ENCODE peak calls at places on chromosomes 1 and 21, in six cellular contexts. One of them, this sample, is unnamed.

GRCh38 chr1:215568287-215568692 is 1.2 kb downstream of the KCTD3 start:
- DNase-seq in mammary epithelial cell: no peak
- DNase-seq in fibroblast of the aortic adventitia: peak
- DNase-seq in ascending aorta: no peak
- DNase-seq in choroid plexus epithelial cell: peak
- DNase-seq in epithelial cell of esophagus: peak
- DNase-seq in this sample: no peak

GRCh38 chr1:4261327-4261726 is 361.3 kb upstream of the C1orf174 start:
- DNase-seq in mammary epithelial cell: no peak
- DNase-seq in fibroblast of the aortic adventitia: no peak
- DNase-seq in ascending aorta: no peak
- DNase-seq in choroid plexus epithelial cell: no peak
- DNase-seq in epithelial cell of esophagus: no peak
- DNase-seq in this sample: no peak

GRCh38 chr1:222060247-222060851 is 318.5 kb upstream of the DUSP10 start:
- DNase-seq in mammary epithelial cell: no peak
- DNase-seq in fibroblast of the aortic adventitia: no peak
- DNase-seq in ascending aorta: no peak
- DNase-seq in choroid plexus epithelial cell: no peak
- DNase-seq in epithelial cell of esophagus: no peak
- DNase-seq in this sample: no peak

GRCh38 chr1:246063013-246063616 is 444.0 kb downstream of the SMYD3 start:
- DNase-seq in mammary epithelial cell: no peak
- DNase-seq in fibroblast of the aortic adventitia: no peak
- DNase-seq in ascending aorta: no peak
- DNase-seq in choroid plexus epithelial cell: no peak
- DNase-seq in epithelial cell of esophagus: no peak
- DNase-seq in this sample: no peak

GRCh38 chr1:65554829-65555228 is 134.4 kb downstream of the LEPR start:
- DNase-seq in mammary epithelial cell: no peak
- DNase-seq in fibroblast of the aortic adventitia: no peak
- DNase-seq in ascending aorta: no peak
- DNase-seq in choroid plexus epithelial cell: no peak
- DNase-seq in epithelial cell of esophagus: no peak
- DNase-seq in this sample: no peak

GRCh38 chr1:67689267-67690017 is 4.4 kb downstream of the GADD45A start:
- DNase-seq in mammary epithelial cell: peak
- DNase-seq in fibroblast of the aortic adventitia: peak
- DNase-seq in ascending aorta: no peak
- DNase-seq in choroid plexus epithelial cell: no peak
- DNase-seq in epithelial cell of esophagus: peak
- DNase-seq in this sample: no peak

GRCh38 chr1:93804412-93804811 is 74.6 kb downstream of the DNTTIP2 start:
- DNase-seq in mammary epithelial cell: peak
- DNase-seq in fibroblast of the aortic adventitia: peak
- DNase-seq in ascending aorta: no peak
- DNase-seq in choroid plexus epithelial cell: peak
- DNase-seq in epithelial cell of esophagus: peak
- DNase-seq in this sample: no peak

GRCh38 chr1:32199043-32199716 is 1.2 kb upstream of the CCDC28B start:
- DNase-seq in mammary epithelial cell: no peak
- DNase-seq in fibroblast of the aortic adventitia: no peak
- DNase-seq in ascending aorta: no peak
- DNase-seq in choroid plexus epithelial cell: no peak
- DNase-seq in epithelial cell of esophagus: no peak
- DNase-seq in this sample: no peak

GRCh38 chr1:187013582-187014200 is 184.9 kb downstream of the PLA2G4A start:
- DNase-seq in mammary epithelial cell: no peak
- DNase-seq in fibroblast of the aortic adventitia: no peak
- DNase-seq in ascending aorta: no peak
- DNase-seq in choroid plexus epithelial cell: peak
- DNase-seq in epithelial cell of esophagus: peak
- DNase-seq in this sample: no peak

GRCh38 chr21:38769253-38769780 is 36.4 kb upstream of the ETS2 start:
- DNase-seq in mammary epithelial cell: no peak
- DNase-seq in fibroblast of the aortic adventitia: peak
- DNase-seq in ascending aorta: no peak
- DNase-seq in choroid plexus epithelial cell: peak
- DNase-seq in epithelial cell of esophagus: no peak
- DNase-seq in this sample: no peak

GRCh38 chr1:65393345-65393744 is 27.1 kb upstream of the LEPR start:
- DNase-seq in mammary epithelial cell: peak
- DNase-seq in fibroblast of the aortic adventitia: no peak
- DNase-seq in ascending aorta: no peak
- DNase-seq in choroid plexus epithelial cell: peak
- DNase-seq in epithelial cell of esophagus: peak
- DNase-seq in this sample: no peak

GRCh38 chr1:78223417-78224215 is 177.8 kb downstream of the GIPC2 start:
- DNase-seq in mammary epithelial cell: peak
- DNase-seq in fibroblast of the aortic adventitia: peak
- DNase-seq in ascending aorta: no peak
- DNase-seq in choroid plexus epithelial cell: peak
- DNase-seq in epithelial cell of esophagus: peak
- DNase-seq in this sample: no peak

GRCh38 chr21:42590431-42591131 is 62.8 kb upstream of the PDE9A start:
- DNase-seq in mammary epithelial cell: no peak
- DNase-seq in fibroblast of the aortic adventitia: no peak
- DNase-seq in ascending aorta: no peak
- DNase-seq in choroid plexus epithelial cell: no peak
- DNase-seq in epithelial cell of esophagus: no peak
- DNase-seq in this sample: no peak

GRCh38 chr1:206753141-206753540 is 17.4 kb upstream of the IL19 start:
- DNase-seq in mammary epithelial cell: no peak
- DNase-seq in fibroblast of the aortic adventitia: peak
- DNase-seq in ascending aorta: no peak
- DNase-seq in choroid plexus epithelial cell: no peak
- DNase-seq in epithelial cell of esophagus: peak
- DNase-seq in this sample: no peak

GRCh38 chr1:178942285-178943218 is 71.7 kb upstream of the ANGPTL1 start:
- DNase-seq in mammary epithelial cell: no peak
- DNase-seq in fibroblast of the aortic adventitia: peak
- DNase-seq in ascending aorta: no peak
- DNase-seq in choroid plexus epithelial cell: peak
- DNase-seq in epithelial cell of esophagus: no peak
- DNase-seq in this sample: no peak

GRCh38 chr1:236990052-236990445 is 14.2 kb downstream of the MT1HL1 start:
- DNase-seq in mammary epithelial cell: no peak
- DNase-seq in fibroblast of the aortic adventitia: no peak
- DNase-seq in ascending aorta: no peak
- DNase-seq in choroid plexus epithelial cell: no peak
- DNase-seq in epithelial cell of esophagus: no peak
- DNase-seq in this sample: no peak

GRCh38 chr1:20903452-20903851 is 116.3 kb upstream of the HP1BP3 start:
- DNase-seq in mammary epithelial cell: peak
- DNase-seq in fibroblast of the aortic adventitia: no peak
- DNase-seq in ascending aorta: no peak
- DNase-seq in choroid plexus epithelial cell: peak
- DNase-seq in epithelial cell of esophagus: peak
- DNase-seq in this sample: no peak

GRCh38 chr1:184068354-184068753 is 16.8 kb downstream of the TSEN15 start:
- DNase-seq in mammary epithelial cell: no peak
- DNase-seq in fibroblast of the aortic adventitia: no peak
- DNase-seq in ascending aorta: no peak
- DNase-seq in choroid plexus epithelial cell: no peak
- DNase-seq in epithelial cell of esophagus: no peak
- DNase-seq in this sample: no peak

GRCh38 chr1:37474051-37474696 is at the start of gene ZC3H12A:
- DNase-seq in mammary epithelial cell: peak
- DNase-seq in fibroblast of the aortic adventitia: peak
- DNase-seq in ascending aorta: peak
- DNase-seq in choroid plexus epithelial cell: peak
- DNase-seq in epithelial cell of esophagus: peak
- DNase-seq in this sample: peak

GRCh38 chr1:19639999-19640362 is 4.1 kb upstream of the NBL1 start:
- DNase-seq in mammary epithelial cell: peak
- DNase-seq in fibroblast of the aortic adventitia: no peak
- DNase-seq in ascending aorta: no peak
- DNase-seq in choroid plexus epithelial cell: peak
- DNase-seq in epithelial cell of esophagus: peak
- DNase-seq in this sample: no peak

GRCh38 chr1:30866594-30866993 is 42.0 kb downstream of the SDC3 start:
- DNase-seq in mammary epithelial cell: no peak
- DNase-seq in fibroblast of the aortic adventitia: no peak
- DNase-seq in ascending aorta: no peak
- DNase-seq in choroid plexus epithelial cell: no peak
- DNase-seq in epithelial cell of esophagus: no peak
- DNase-seq in this sample: no peak

GRCh38 chr1:230581446-230582079 is 60.7 kb upstream of the COG2 start:
- DNase-seq in mammary epithelial cell: no peak
- DNase-seq in fibroblast of the aortic adventitia: no peak
- DNase-seq in ascending aorta: no peak
- DNase-seq in choroid plexus epithelial cell: peak
- DNase-seq in epithelial cell of esophagus: no peak
- DNase-seq in this sample: no peak

DNA sequence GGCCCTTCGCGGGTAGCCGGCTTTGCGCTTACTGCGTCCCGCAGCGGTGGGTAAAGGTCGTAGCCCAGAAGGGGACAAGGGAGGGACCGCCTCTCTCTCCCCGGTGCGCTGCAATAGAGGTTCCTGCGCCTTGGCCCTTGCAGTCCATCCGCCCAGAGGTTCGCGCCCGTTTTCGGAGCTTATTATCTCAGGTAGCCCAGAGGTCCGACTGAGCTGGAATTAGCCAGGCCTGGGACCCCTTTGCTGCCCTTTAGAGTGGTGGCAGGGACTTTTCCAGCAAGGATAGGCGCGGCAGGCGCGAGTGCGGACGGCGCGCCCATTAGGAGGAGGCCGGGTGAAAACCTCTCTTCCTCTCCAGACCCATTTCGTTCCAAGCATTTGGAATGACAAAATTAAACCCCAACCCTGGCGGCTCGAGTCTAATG is 5.0 kb downstream of the LHX4 start:
- DNase-seq in mammary epithelial cell: no peak
- DNase-seq in fibroblast of the aortic adventitia: no peak
- DNase-seq in ascending aorta: no peak
- DNase-seq in choroid plexus epithelial cell: no peak
- DNase-seq in epithelial cell of esophagus: no peak
- DNase-seq in this sample: no peak
- TF ChIP-seq CTCF in mammary epithelial cell: no peak
- TF ChIP-seq CTCF in fibroblast of the aortic adventitia: no peak
- TF ChIP-seq CTCF in ascending aorta: no peak
- TF ChIP-seq CTCF in choroid plexus epithelial cell: no peak
- TF ChIP-seq CTCF in epithelial cell of esophagus: no peak
- TF ChIP-seq CTCF in this sample: no peak

GRCh38 chr1:1268284-1268682 is 5.4 kb downstream of the UBE2J2 start:
- DNase-seq in mammary epithelial cell: no peak
- DNase-seq in fibroblast of the aortic adventitia: no peak
- DNase-seq in ascending aorta: no peak
- DNase-seq in choroid plexus epithelial cell: no peak
- DNase-seq in epithelial cell of esophagus: no peak
- DNase-seq in this sample: no peak

GRCh38 chr1:1267488-1268283 is 6.0 kb downstream of the UBE2J2 start:
- DNase-seq in mammary epithelial cell: no peak
- DNase-seq in fibroblast of the aortic adventitia: no peak
- DNase-seq in ascending aorta: no peak
- DNase-seq in choroid plexus epithelial cell: no peak
- DNase-seq in epithelial cell of esophagus: no peak
- DNase-seq in this sample: no peak

GRCh38 chr1:1262759-1263158 is 10.9 kb downstream of the UBE2J2 start:
- DNase-seq in mammary epithelial cell: no peak
- DNase-seq in fibroblast of the aortic adventitia: no peak
- DNase-seq in ascending aorta: no peak
- DNase-seq in choroid plexus epithelial cell: no peak
- DNase-seq in epithelial cell of esophagus: no peak
- DNase-seq in this sample: no peak

GRCh38 chr1:1264026-1264425 is 9.6 kb downstream of the UBE2J2 start:
- DNase-seq in mammary epithelial cell: no peak
- DNase-seq in fibroblast of the aortic adventitia: no peak
- DNase-seq in ascending aorta: no peak
- DNase-seq in choroid plexus epithelial cell: no peak
- DNase-seq in epithelial cell of esophagus: no peak
- DNase-seq in this sample: no peak

DNA sequence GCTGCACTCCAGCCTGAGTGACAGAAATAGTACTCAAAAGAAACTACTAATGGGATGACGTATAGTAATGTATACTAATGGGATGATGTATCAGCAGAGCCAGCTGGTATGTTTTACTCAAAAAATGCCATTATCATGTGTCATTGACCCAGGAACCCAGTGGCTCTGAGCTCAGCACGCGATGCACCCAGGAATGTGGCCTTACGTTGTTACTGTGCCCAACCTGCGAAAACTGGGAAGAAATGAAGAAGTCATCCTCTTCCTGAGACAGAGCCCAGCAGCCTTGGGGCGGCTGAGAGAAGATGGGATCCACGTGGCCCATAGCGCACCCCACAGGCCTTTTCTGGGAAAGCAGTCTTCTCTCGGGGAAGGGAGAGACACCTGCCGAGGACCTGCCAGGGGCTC is 8.8 kb downstream of the UBE2J2 start:
- DNase-seq in mammary epithelial cell: peak
- DNase-seq in fibroblast of the aortic adventitia: peak
- DNase-seq in ascending aorta: no peak
- DNase-seq in choroid plexus epithelial cell: peak
- DNase-seq in epithelial cell of esophagus: peak
- DNase-seq in this sample: no peak
- TF ChIP-seq CTCF in mammary epithelial cell: peak
- TF ChIP-seq CTCF in fibroblast of the aortic adventitia: peak
- TF ChIP-seq CTCF in ascending aorta: no peak
- TF ChIP-seq CTCF in choroid plexus epithelial cell: peak
- TF ChIP-seq CTCF in epithelial cell of esophagus: peak
- TF ChIP-seq CTCF in this sample: peak

GRCh38 chr21:37166733-37167132 is 93.7 kb downstream of the TTC3 start:
- DNase-seq in mammary epithelial cell: peak
- DNase-seq in fibroblast of the aortic adventitia: peak
- DNase-seq in ascending aorta: no peak
- DNase-seq in choroid plexus epithelial cell: no peak
- DNase-seq in epithelial cell of esophagus: peak
- DNase-seq in this sample: no peak
- TF ChIP-seq CTCF in mammary epithelial cell: peak
- TF ChIP-seq CTCF in fibroblast of the aortic adventitia: no peak
- TF ChIP-seq CTCF in ascending aorta: no peak
- TF ChIP-seq CTCF in choroid plexus epithelial cell: peak
- TF ChIP-seq CTCF in epithelial cell of esophagus: peak
- TF ChIP-seq CTCF in this sample: peak

DNA sequence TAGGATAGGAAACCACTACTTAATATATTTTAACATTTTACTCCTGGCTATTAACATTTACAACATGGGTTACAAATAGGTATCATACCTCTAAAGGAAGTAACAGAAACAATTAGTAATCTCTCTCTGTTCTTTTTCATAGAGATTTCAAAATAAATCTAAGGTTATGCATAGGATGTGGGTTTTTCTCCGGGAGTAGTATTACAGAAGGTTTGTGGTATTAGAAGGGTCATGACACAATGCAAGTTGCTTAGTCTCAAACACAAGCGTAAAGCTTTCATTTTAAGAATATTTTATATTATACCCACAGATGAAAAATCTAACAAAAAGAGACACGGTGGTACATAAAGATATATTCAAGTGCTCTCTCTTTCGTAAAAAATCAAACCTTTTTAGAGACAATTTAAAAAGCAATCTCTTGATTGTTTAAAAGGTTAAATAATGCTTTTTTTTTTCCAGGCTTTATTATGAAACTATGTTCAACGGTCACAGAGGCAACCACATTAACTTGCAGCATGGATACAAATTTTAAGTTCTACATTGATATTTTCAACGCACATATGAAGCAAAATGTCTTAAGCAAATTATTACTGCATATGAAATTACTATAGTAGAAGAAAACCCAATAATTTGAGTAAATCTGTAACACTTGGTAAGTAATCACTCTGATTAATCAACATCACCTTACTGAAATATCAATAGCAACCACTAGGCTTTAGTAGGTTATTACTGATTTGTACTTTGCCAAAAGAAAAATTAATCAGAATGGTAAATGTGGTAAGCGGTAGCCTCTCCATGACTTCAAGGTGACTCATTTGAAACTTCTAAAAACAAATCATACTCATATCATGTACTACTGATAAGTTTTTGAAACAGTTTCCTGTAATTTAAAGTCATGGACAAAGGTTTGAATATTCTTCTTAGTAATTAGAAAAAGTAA is 97.4 kb upstream of the GFI1 start:
- DNase-seq in mammary epithelial cell: peak
- DNase-seq in fibroblast of the aortic adventitia: peak
- DNase-seq in ascending aorta: no peak
- DNase-seq in choroid plexus epithelial cell: peak
- DNase-seq in epithelial cell of esophagus: peak
- DNase-seq in this sample: no peak
- TF ChIP-seq CTCF in mammary epithelial cell: peak
- TF ChIP-seq CTCF in fibroblast of the aortic adventitia: peak
- TF ChIP-seq CTCF in ascending aorta: no peak
- TF ChIP-seq CTCF in choroid plexus epithelial cell: peak
- TF ChIP-seq CTCF in epithelial cell of esophagus: no peak
- TF ChIP-seq CTCF in this sample: no peak

This sample was measured in progenitor cell of endocrine pancreas.